ENCODE peak calls at places on chromosomes 5 and 9, in six cellular contexts. L is right lobe of liver, X is esophagus squamous epithelium, D is progenitor cell of endocrine pancreas, T is thyroid gland, O is tibial artery. Q is an unnamed sample.
A peak's percentile ranks its signal among the peaks of the same experiment; 100 is the strongest.

GRCh38 chr9:83384214-83384613 is 154.0 kb downstream of the FRMD3 start:
- DNase-seq in L (no peak), X (no peak), D (no peak), T (no peak), O (no peak), Q (no peak)

GRCh38 chr5:87079219-87079618 is 188.5 kb upstream of the RASA1 start:
- DNase-seq in L (no peak), X (no peak), D (no peak), T (no peak), O (no peak), Q (no peak)

GRCh38 chr9:121282309-121283071 is 14.5 kb downstream of the GSN start:
- DNase-seq in L (no peak), X (no peak), D (no peak), T (peak; percentile 48), O (peak; percentile 90), Q (no peak)

GRCh38 chr9:120392711-120393110 is 187.3 kb downstream of the CDK5RAP2 start:
- DNase-seq in L (no peak), X (no peak), D (no peak), T (no peak), O (no peak), Q (no peak)

GRCh38 chr5:1521671-1522600 is 1.8 kb downstream of the LPCAT1 start:
- DNase-seq in L (peak; percentile 22), X (no peak), D (no peak), T (no peak), O (peak; percentile 61), Q (no peak)

GRCh38 chr9:114855488-114855887 is 49.6 kb upstream of the TNFSF15 start:
- DNase-seq in L (no peak), X (no peak), D (no peak), T (no peak), O (no peak), Q (no peak)

GRCh38 chr9:79862921-79863890 is 291.4 kb downstream of the TLE4 start:
- DNase-seq in L (no peak), X (no peak), D (no peak), T (no peak), O (no peak), Q (no peak)

GRCh38 chr9:85942913-85943729 is 2.2 kb downstream of the NAA35 start:
- DNase-seq in L (no peak), X (no peak), D (no peak), T (no peak), O (no peak), Q (no peak)

GRCh38 chr5:93582677-93583524 is at the start of gene NR2F1:
- DNase-seq in L (peak; percentile 61), X (no peak), D (peak; percentile 62), T (peak; percentile 50), O (no peak), Q (no peak)

GRCh38 chr5:16888694-16889124 is 47.4 kb downstream of the MYO10 start:
- DNase-seq in L (no peak), X (no peak), D (no peak), T (no peak), O (no peak), Q (no peak)

GRCh38 chr5:179875741-179876667 is 17.4 kb upstream of the MRNIP start:
- DNase-seq in L (no peak), X (no peak), D (no peak), T (no peak), O (no peak), Q (no peak)

GRCh38 chr9:110131499-110131898 is 76.5 kb downstream of the C9orf152 start:
- DNase-seq in L (no peak), X (no peak), D (no peak), T (no peak), O (no peak), Q (no peak)

GRCh38 chr5:158538506-158539074 is 561.1 kb downstream of the EBF1 start:
- DNase-seq in L (no peak), X (no peak), D (no peak), T (no peak), O (no peak), Q (peak; percentile 49)

GRCh38 chr9:70514273-70514672 is 99.8 kb upstream of the KLF9 start:
- DNase-seq in L (no peak), X (no peak), D (no peak), T (no peak), O (no peak), Q (no peak)

GRCh38 chr5:179232091-179232490 is 113.2 kb downstream of the ADAMTS2 start:
- DNase-seq in L (no peak), X (no peak), D (no peak), T (no peak), O (peak; percentile 24), Q (peak; percentile 25)

GRCh38 chr9:80185112-80185738 is 613.5 kb downstream of the TLE4 start:
- DNase-seq in L (no peak), X (no peak), D (no peak), T (no peak), O (no peak), Q (no peak)

GRCh38 chr9:80615964-80616363 is 1044.2 kb downstream of the TLE4 start:
- DNase-seq in L (no peak), X (no peak), D (no peak), T (no peak), O (no peak), Q (no peak)

GRCh38 chr5:137155621-137156020 is 343.5 kb downstream of the SPOCK1 start:
- DNase-seq in L (no peak), X (no peak), D (no peak), T (no peak), O (no peak), Q (no peak)

GRCh38 chr5:347712-348284 is 26.3 kb downstream of the AHRR start:
- DNase-seq in L (no peak), X (no peak), D (no peak), T (no peak), O (no peak), Q (no peak)

GRCh38 chr5:95923918-95924559 is 37.6 kb downstream of the ELL2 start:
- DNase-seq in L (no peak), X (no peak), D (no peak), T (no peak), O (no peak), Q (no peak)

GRCh38 chr5:82984786-82985762 is 92.1 kb downstream of the TMEM167A start:
- DNase-seq in L (no peak), X (no peak), D (no peak), T (no peak), O (no peak), Q (no peak)

GRCh38 chr5:32446660-32447059 is 2.1 kb upstream of the ZFR start:
- DNase-seq in L (no peak), X (no peak), D (no peak), T (no peak), O (no peak), Q (peak; percentile 66)

GRCh38 chr5:6461793-6462650 is 13.4 kb downstream of the UBE2QL1 start:
- DNase-seq in L (no peak), X (no peak), D (no peak), T (no peak), O (peak; percentile 42), Q (no peak)

GRCh38 chr9:2411459-2412215 is 209.9 kb upstream of the VLDLR start:
- DNase-seq in L (no peak), X (no peak), D (no peak), T (no peak), O (no peak), Q (no peak)

GRCh38 chr9:137382444-137382727 is 40.6 kb downstream of the EXD3 start:
- DNase-seq in L (no peak), X (no peak), D (no peak), T (no peak), O (no peak), Q (no peak)

GRCh38 chr9:128689820-128690683 is 1.0 kb downstream of the SET start:
- DNase-seq in L (no peak), X (no peak), D (no peak), T (peak; percentile 40), O (no peak), Q (no peak)

GRCh38 chr5:151298063-151298462 is 5.5 kb downstream of the SLC36A3 start:
- DNase-seq in L (no peak), X (no peak), D (no peak), T (peak; percentile 22), O (no peak), Q (peak; percentile 31)

GRCh38 chr5:142108432-142109355 is at the start of gene NDFIP1:
- DNase-seq in L (peak; percentile 93), X (peak; percentile 26), D (peak; percentile 71), T (peak; percentile 89), O (peak; percentile 94), Q (peak; percentile 75)

GRCh38 chr9:91944711-91945110 is 5.3 kb downstream of the ROR2 start:
- DNase-seq in L (no peak), X (no peak), D (no peak), T (no peak), O (no peak), Q (no peak)

GRCh38 chr9:94639045-94639995 is at the start of gene FBP1:
- DNase-seq in L (peak; percentile 86), X (no peak), D (no peak), T (peak; percentile 67), O (peak; percentile 75), Q (peak; percentile 87)

GRCh38 chr5:43008369-43009158 is 31.6 kb downstream of the ANXA2R start:
- DNase-seq in L (peak; percentile 79), X (peak; percentile 28), D (peak; percentile 72), T (peak; percentile 50), O (peak; percentile 94), Q (peak; percentile 91)
- TF ChIP-seq CTCF in L (no peak), X (no peak), D (no peak), T (no peak), O (no peak), Q (no peak)

DNA sequence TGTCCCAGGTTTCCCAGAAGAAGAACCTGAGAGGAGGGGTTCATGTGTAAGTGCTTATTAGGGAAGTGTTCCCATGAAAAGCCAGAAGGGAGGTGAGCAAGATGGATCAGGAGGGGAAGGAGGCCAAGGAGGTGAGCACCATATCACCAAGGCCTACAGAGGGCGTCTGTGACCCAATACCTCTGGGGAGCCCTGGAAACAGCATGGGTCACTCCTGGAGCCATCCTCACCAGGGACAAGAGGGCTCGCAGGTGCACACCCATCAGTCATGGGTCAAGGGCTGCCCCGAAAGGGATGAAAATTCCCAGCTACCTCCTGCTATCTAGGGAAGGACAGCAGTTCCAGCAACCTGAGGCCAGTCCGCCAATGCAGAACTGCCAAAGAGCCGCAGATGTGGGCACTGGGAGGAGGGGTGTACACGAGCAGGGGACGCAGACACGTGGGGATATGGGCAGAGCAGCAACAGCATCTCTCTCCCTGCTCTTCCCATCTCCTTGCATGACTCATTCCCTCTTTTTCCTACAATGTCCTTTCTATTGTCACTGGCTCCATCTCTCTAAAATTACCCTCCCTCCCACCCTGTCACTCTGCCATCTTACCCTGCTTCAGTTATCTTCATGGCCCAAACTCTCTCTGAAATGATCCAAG is 167.6 kb upstream of the FSTL4 start:
- DNase-seq in L (no peak), X (no peak), D (no peak), T (no peak), O (no peak), Q (no peak)
- TF ChIP-seq CTCF in L (no peak), X (no peak), D (peak; percentile 17), T (no peak), O (no peak), Q (no peak)

GRCh38 chr9:93592389-93593021 is 16.1 kb downstream of the PHF2 start:
- DNase-seq in L (no peak), X (no peak), D (no peak), T (no peak), O (peak; percentile 32), Q (peak; percentile 42)
- TF ChIP-seq CTCF in L (no peak), X (no peak), D (peak; percentile 43), T (no peak), O (no peak), Q (peak; percentile 13)

DNA sequence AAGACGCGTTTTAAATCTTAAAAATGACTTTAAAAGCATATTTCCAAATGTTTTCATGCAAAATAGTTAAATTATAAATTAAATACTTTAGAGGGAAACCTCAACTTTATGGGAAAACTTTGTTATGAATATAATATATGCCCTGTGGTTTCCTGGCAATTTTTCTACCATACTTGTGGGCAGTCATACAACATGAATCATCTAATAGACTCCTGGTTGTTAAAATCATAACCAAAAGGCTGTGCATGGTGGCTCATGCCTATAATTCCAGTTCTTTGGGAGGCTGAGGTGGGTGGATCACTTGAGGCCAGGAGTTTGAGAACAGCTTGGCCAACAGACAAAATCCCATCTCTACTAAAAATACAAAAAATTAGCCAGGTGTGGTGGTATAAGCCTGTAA is 18.2 kb downstream of the ATP10B start:
- DNase-seq in L (no peak), X (no peak), D (no peak), T (no peak), O (no peak), Q (no peak)
- TF ChIP-seq CTCF in L (no peak), X (no peak), D (no peak), T (no peak), O (no peak), Q (no peak)

Q was measured in Peyer's patch.